ENCODE peak calls at places on chromosome 1, in four cellular contexts. One of them, this sample, is unnamed.

GRCh38 chr1:116284819-116285390 is 88.1 kb upstream of the ATP1A1 start:
- DNase-seq in cardiac fibroblast: no peak
- DNase-seq in activated T-cell treated with anti-CD3 and anti-CD28 coated beads for 1 hour: no peak
- DNase-seq in GM04504: no peak
- DNase-seq in this sample: no peak

GRCh38 chr1:218164111-218164929 is 120.8 kb upstream of the RRP15 start:
- DNase-seq in cardiac fibroblast: peak; percentile 19
- DNase-seq in activated T-cell treated with anti-CD3 and anti-CD28 coated beads for 1 hour: no peak
- DNase-seq in GM04504: no peak
- DNase-seq in this sample: no peak

GRCh38 chr1:42737257-42737656 is 2.8 kb downstream of the CLDN19 start:
- DNase-seq in cardiac fibroblast: no peak
- DNase-seq in activated T-cell treated with anti-CD3 and anti-CD28 coated beads for 1 hour: no peak
- DNase-seq in GM04504: no peak
- DNase-seq in this sample: no peak

GRCh38 chr1:170714163-170714562 is 50.2 kb downstream of the PRRX1 start:
- DNase-seq in cardiac fibroblast: no peak
- DNase-seq in activated T-cell treated with anti-CD3 and anti-CD28 coated beads for 1 hour: no peak
- DNase-seq in GM04504: peak; percentile 48
- DNase-seq in this sample: no peak

GRCh38 chr1:190835658-190836057 is 358.0 kb upstream of the BRINP3 start:
- DNase-seq in cardiac fibroblast: no peak
- DNase-seq in activated T-cell treated with anti-CD3 and anti-CD28 coated beads for 1 hour: no peak
- DNase-seq in GM04504: no peak
- DNase-seq in this sample: no peak

GRCh38 chr1:215923129-215923824 is 356.2 kb downstream of the KCTD3 start:
- DNase-seq in cardiac fibroblast: no peak
- DNase-seq in activated T-cell treated with anti-CD3 and anti-CD28 coated beads for 1 hour: no peak
- DNase-seq in GM04504: no peak
- DNase-seq in this sample: no peak

GRCh38 chr1:28395181-28395580 is 25.6 kb downstream of the PHACTR4 start:
- DNase-seq in cardiac fibroblast: peak; percentile 51
- DNase-seq in activated T-cell treated with anti-CD3 and anti-CD28 coated beads for 1 hour: no peak
- DNase-seq in GM04504: no peak
- DNase-seq in this sample: no peak

GRCh38 chr1:87143413-87144135 is 185.1 kb upstream of the LMO4 start:
- DNase-seq in cardiac fibroblast: no peak
- DNase-seq in activated T-cell treated with anti-CD3 and anti-CD28 coated beads for 1 hour: no peak
- DNase-seq in GM04504: no peak
- DNase-seq in this sample: no peak

GRCh38 chr1:156895408-156895874 is 1.9 kb downstream of the PEAR1 start:
- DNase-seq in cardiac fibroblast: no peak
- DNase-seq in activated T-cell treated with anti-CD3 and anti-CD28 coated beads for 1 hour: no peak
- DNase-seq in GM04504: no peak
- DNase-seq in this sample: no peak

GRCh38 chr1:192445849-192446489 is 129.2 kb downstream of the RGS21 start:
- DNase-seq in cardiac fibroblast: peak; percentile 66
- DNase-seq in activated T-cell treated with anti-CD3 and anti-CD28 coated beads for 1 hour: peak; percentile 41
- DNase-seq in GM04504: peak; percentile 5
- DNase-seq in this sample: no peak

GRCh38 chr1:227929746-227930472 is 17.8 kb downstream of the WNT9A start:
- DNase-seq in cardiac fibroblast: no peak
- DNase-seq in activated T-cell treated with anti-CD3 and anti-CD28 coated beads for 1 hour: no peak
- DNase-seq in GM04504: no peak
- DNase-seq in this sample: no peak

GRCh38 chr1:216905781-216906180 is 182.6 kb upstream of the ESRRG start:
- DNase-seq in cardiac fibroblast: no peak
- DNase-seq in activated T-cell treated with anti-CD3 and anti-CD28 coated beads for 1 hour: no peak
- DNase-seq in GM04504: no peak
- DNase-seq in this sample: no peak

GRCh38 chr1:172449012-172449584 is 5.2 kb upstream of the PIGC start:
- DNase-seq in cardiac fibroblast: no peak
- DNase-seq in activated T-cell treated with anti-CD3 and anti-CD28 coated beads for 1 hour: no peak
- DNase-seq in GM04504: no peak
- DNase-seq in this sample: no peak

GRCh38 chr1:114718661-114719423 is 2.3 kb upstream of the NRAS start:
- DNase-seq in cardiac fibroblast: peak; percentile 5
- DNase-seq in activated T-cell treated with anti-CD3 and anti-CD28 coated beads for 1 hour: no peak
- DNase-seq in GM04504: no peak
- DNase-seq in this sample: peak; percentile 1

GRCh38 chr1:19038096-19038495 is 81.6 kb upstream of the IFFO2 start:
- DNase-seq in cardiac fibroblast: no peak
- DNase-seq in activated T-cell treated with anti-CD3 and anti-CD28 coated beads for 1 hour: no peak
- DNase-seq in GM04504: no peak
- DNase-seq in this sample: no peak

GRCh38 chr1:224673161-224673560 is 57.0 kb downstream of the CNIH3 start:
- DNase-seq in cardiac fibroblast: no peak
- DNase-seq in activated T-cell treated with anti-CD3 and anti-CD28 coated beads for 1 hour: no peak
- DNase-seq in GM04504: no peak
- DNase-seq in this sample: no peak

GRCh38 chr1:2981981-2982614 is 39.2 kb upstream of the ACTRT2 start:
- DNase-seq in cardiac fibroblast: no peak
- DNase-seq in activated T-cell treated with anti-CD3 and anti-CD28 coated beads for 1 hour: no peak
- DNase-seq in GM04504: no peak
- DNase-seq in this sample: no peak

GRCh38 chr1:172360511-172360910 is 60.0 kb upstream of the C1orf105 start:
- DNase-seq in cardiac fibroblast: no peak
- DNase-seq in activated T-cell treated with anti-CD3 and anti-CD28 coated beads for 1 hour: no peak
- DNase-seq in GM04504: no peak
- DNase-seq in this sample: no peak

GRCh38 chr1:171794085-171794484 is 12.6 kb downstream of the METTL13 start:
- DNase-seq in cardiac fibroblast: peak; percentile 12
- DNase-seq in activated T-cell treated with anti-CD3 and anti-CD28 coated beads for 1 hour: no peak
- DNase-seq in GM04504: no peak
- DNase-seq in this sample: peak; percentile 15

GRCh38 chr1:75673399-75673798 is 51.1 kb upstream of the ACADM start:
- DNase-seq in cardiac fibroblast: no peak
- DNase-seq in activated T-cell treated with anti-CD3 and anti-CD28 coated beads for 1 hour: no peak
- DNase-seq in GM04504: no peak
- DNase-seq in this sample: no peak

GRCh38 chr1:227270554-227270953 is 47.7 kb downstream of the CDC42BPA start:
- DNase-seq in cardiac fibroblast: peak; percentile 17
- DNase-seq in activated T-cell treated with anti-CD3 and anti-CD28 coated beads for 1 hour: no peak
- DNase-seq in GM04504: no peak
- DNase-seq in this sample: no peak

GRCh38 chr1:5651496-5651895 is 340.7 kb downstream of the NPHP4 start:
- DNase-seq in cardiac fibroblast: no peak
- DNase-seq in activated T-cell treated with anti-CD3 and anti-CD28 coated beads for 1 hour: no peak
- DNase-seq in GM04504: no peak
- DNase-seq in this sample: no peak

GRCh38 chr1:54400321-54400720 is 5.9 kb downstream of the SSBP3 start:
- DNase-seq in cardiac fibroblast: no peak
- DNase-seq in activated T-cell treated with anti-CD3 and anti-CD28 coated beads for 1 hour: no peak
- DNase-seq in GM04504: no peak
- DNase-seq in this sample: no peak

GRCh38 chr1:228175316-228176023 is 9.9 kb downstream of the IBA57 start:
- DNase-seq in cardiac fibroblast: no peak
- DNase-seq in activated T-cell treated with anti-CD3 and anti-CD28 coated beads for 1 hour: no peak
- DNase-seq in GM04504: no peak
- DNase-seq in this sample: no peak

GRCh38 chr1:193070942-193071341 is 11.5 kb downstream of the RO60 start:
- DNase-seq in cardiac fibroblast: no peak
- DNase-seq in activated T-cell treated with anti-CD3 and anti-CD28 coated beads for 1 hour: no peak
- DNase-seq in GM04504: no peak
- DNase-seq in this sample: no peak

GRCh38 chr1:154975409-154976205 is 1.1 kb downstream of the CKS1B start:
- DNase-seq in cardiac fibroblast: peak; percentile 74
- DNase-seq in activated T-cell treated with anti-CD3 and anti-CD28 coated beads for 1 hour: peak; percentile 31
- DNase-seq in GM04504: peak; percentile 34
- DNase-seq in this sample: no peak

GRCh38 chr1:29471487-29472313 is 235.4 kb downstream of the PTPRU start:
- DNase-seq in cardiac fibroblast: no peak
- DNase-seq in activated T-cell treated with anti-CD3 and anti-CD28 coated beads for 1 hour: no peak
- DNase-seq in GM04504: no peak
- DNase-seq in this sample: no peak

GRCh38 chr1:119483441-119484200 is 23.4 kb upstream of the HSD3B1 start:
- DNase-seq in cardiac fibroblast: no peak
- DNase-seq in activated T-cell treated with anti-CD3 and anti-CD28 coated beads for 1 hour: no peak
- DNase-seq in GM04504: no peak
- DNase-seq in this sample: no peak

GRCh38 chr1:8571200-8571984 is 246.0 kb downstream of the RERE start:
- DNase-seq in cardiac fibroblast: peak; percentile 76
- DNase-seq in activated T-cell treated with anti-CD3 and anti-CD28 coated beads for 1 hour: no peak
- DNase-seq in GM04504: no peak
- DNase-seq in this sample: no peak

GRCh38 chr1:8197493-8198282 is 120.2 kb upstream of the SLC45A1 start:
- DNase-seq in cardiac fibroblast: peak; percentile 93
- DNase-seq in activated T-cell treated with anti-CD3 and anti-CD28 coated beads for 1 hour: no peak
- DNase-seq in GM04504: peak; percentile 56
- DNase-seq in this sample: peak; percentile 65

GRCh38 chr1:67832737-67833594 is at the start of gene GNG12:
- DNase-seq in cardiac fibroblast: peak; percentile 81
- DNase-seq in activated T-cell treated with anti-CD3 and anti-CD28 coated beads for 1 hour: no peak
- DNase-seq in GM04504: peak; percentile 55
- DNase-seq in this sample: peak; percentile 31

GRCh38 chr1:235357485-235358378 is 9.5 kb upstream of the TBCE start:
- DNase-seq in cardiac fibroblast: no peak
- DNase-seq in activated T-cell treated with anti-CD3 and anti-CD28 coated beads for 1 hour: no peak
- DNase-seq in GM04504: no peak
- DNase-seq in this sample: no peak

GRCh38 chr1:10761503-10762152 is 34.8 kb downstream of the CASZ1 start:
- DNase-seq in cardiac fibroblast: no peak
- DNase-seq in activated T-cell treated with anti-CD3 and anti-CD28 coated beads for 1 hour: no peak
- DNase-seq in GM04504: no peak
- DNase-seq in this sample: no peak

GRCh38 chr1:21313146-21313885 is 23.1 kb upstream of the ECE1 start:
- DNase-seq in cardiac fibroblast: peak; percentile 46
- DNase-seq in activated T-cell treated with anti-CD3 and anti-CD28 coated beads for 1 hour: no peak
- DNase-seq in GM04504: peak; percentile 76
- DNase-seq in this sample: no peak

GRCh38 chr1:52867060-52867845 is 24.7 kb downstream of the ZYG11A start:
- DNase-seq in cardiac fibroblast: no peak
- DNase-seq in activated T-cell treated with anti-CD3 and anti-CD28 coated beads for 1 hour: no peak
- DNase-seq in GM04504: no peak
- DNase-seq in this sample: no peak

GRCh38 chr1:89022167-89022959 is at the start of gene GBP3:
- DNase-seq in cardiac fibroblast: peak; percentile 77
- DNase-seq in activated T-cell treated with anti-CD3 and anti-CD28 coated beads for 1 hour: no peak
- DNase-seq in GM04504: no peak
- DNase-seq in this sample: peak; percentile 8

GRCh38 chr1:231748744-231749143 is 122.2 kb downstream of the DISC1 start:
- DNase-seq in cardiac fibroblast: peak; percentile 42
- DNase-seq in activated T-cell treated with anti-CD3 and anti-CD28 coated beads for 1 hour: no peak
- DNase-seq in GM04504: no peak
- DNase-seq in this sample: no peak